ENCODE peak calls at places on chromosomes 4 and X, in nine cellular contexts. S is left lung, Z is cardiac fibroblast, F is GM13977, N is A549, Q is astrocyte of the cerebellum, T is neural progenitor cell, D is foreskin fibroblast, J is progenitor cell of endocrine pancreas. X is an unnamed sample.

GRCh38 chrX:22105231-22105630 is 73.1 kb downstream of the PHEX start:
- DNase-seq in S (no peak), Z (peak; percentile 77), F (no peak), N (no peak), Q (no peak), T (no peak), D (peak; percentile 60), J (no peak), X (no peak)

GRCh38 chr4:165569031-165569430 is 190.2 kb downstream of the CPE start:
- DNase-seq in S (no peak), Z (no peak), F (no peak), N (no peak), Q (no peak), T (no peak), D (no peak), J (no peak), X (no peak)

GRCh38 chrX:17944833-17945497 is 83.9 kb upstream of the RAI2 start:
- DNase-seq in S (no peak), Z (peak; percentile 3), F (peak; percentile 14), N (peak; percentile 7), Q (no peak), T (peak; percentile 38), D (peak; percentile 4), J (no peak), X (peak; percentile 7)

GRCh38 chr4:128461300-128462103 is 173.9 kb upstream of the PGRMC2 start:
- DNase-seq in S (no peak), Z (peak; percentile 89), F (no peak), N (peak; percentile 71), Q (peak; percentile 72), T (peak; percentile 88), D (peak; percentile 78), J (no peak), X (no peak)

GRCh38 chr4:125529071-125529470 is 214.3 kb downstream of the FAT4 start:
- DNase-seq in S (no peak), Z (peak; percentile 14), F (no peak), N (no peak), Q (no peak), T (no peak), D (peak; percentile 69), J (no peak), X (no peak)

GRCh38 chr4:153535735-153536494 is 69.8 kb downstream of the TMEM131L start:
- DNase-seq in S (no peak), Z (peak; percentile 36), F (no peak), N (no peak), Q (no peak), T (peak; percentile 39), D (peak; percentile 35), J (no peak), X (no peak)

GRCh38 chr4:188647820-188648380 is 508.7 kb downstream of the TRIML1 start:
- DNase-seq in S (no peak), Z (no peak), F (no peak), N (no peak), Q (no peak), T (no peak), D (no peak), J (no peak), X (no peak)

GRCh38 chr4:40940317-40940720 is 190.6 kb downstream of the NSUN7 start:
- DNase-seq in S (no peak), Z (peak; percentile 83), F (no peak), N (no peak), Q (no peak), T (no peak), D (no peak), J (no peak), X (no peak)

GRCh38 chr4:174018236-174018635 is 265.2 kb downstream of the FBXO8 start:
- DNase-seq in S (no peak), Z (no peak), F (no peak), N (no peak), Q (no peak), T (no peak), D (no peak), J (no peak), X (no peak)

GRCh38 chr4:168634276-168634802 is 137.5 kb downstream of the PALLD start:
- DNase-seq in S (peak; percentile 51), Z (peak; percentile 90), F (no peak), N (no peak), Q (peak; percentile 99), T (peak; percentile 45), D (peak; percentile 93), J (no peak), X (no peak)

GRCh38 chr4:170979736-170980135 is 833.5 kb upstream of the GALNTL6 start:
- DNase-seq in S (no peak), Z (no peak), F (no peak), N (peak; percentile 1), Q (peak; percentile 52), T (no peak), D (no peak), J (no peak), X (no peak)

GRCh38 chrX:155113097-155113496 is 41.8 kb downstream of the BRCC3 start:
- DNase-seq in S (no peak), Z (no peak), F (no peak), N (no peak), Q (no peak), T (no peak), D (no peak), J (no peak), X (no peak)

GRCh38 chr4:80142396-80143304 is 54.7 kb upstream of the PRDM8 start:
- DNase-seq in S (no peak), Z (peak; percentile 59), F (no peak), N (no peak), Q (no peak), T (no peak), D (no peak), J (no peak), X (no peak)

GRCh38 chr4:22874334-22874912 is 181.7 kb downstream of the GBA3 start:
- DNase-seq in S (no peak), Z (no peak), F (no peak), N (no peak), Q (no peak), T (no peak), D (no peak), J (no peak), X (no peak)

GRCh38 chrX:124405868-124406267 is 59.5 kb downstream of the SH2D1A start:
- DNase-seq in S (no peak), Z (no peak), F (no peak), N (no peak), Q (no peak), T (no peak), D (no peak), J (no peak), X (no peak)

GRCh38 chrX:124401696-124402095 is 55.3 kb downstream of the SH2D1A start:
- DNase-seq in S (no peak), Z (no peak), F (no peak), N (no peak), Q (no peak), T (no peak), D (no peak), J (no peak), X (no peak)

DNA sequence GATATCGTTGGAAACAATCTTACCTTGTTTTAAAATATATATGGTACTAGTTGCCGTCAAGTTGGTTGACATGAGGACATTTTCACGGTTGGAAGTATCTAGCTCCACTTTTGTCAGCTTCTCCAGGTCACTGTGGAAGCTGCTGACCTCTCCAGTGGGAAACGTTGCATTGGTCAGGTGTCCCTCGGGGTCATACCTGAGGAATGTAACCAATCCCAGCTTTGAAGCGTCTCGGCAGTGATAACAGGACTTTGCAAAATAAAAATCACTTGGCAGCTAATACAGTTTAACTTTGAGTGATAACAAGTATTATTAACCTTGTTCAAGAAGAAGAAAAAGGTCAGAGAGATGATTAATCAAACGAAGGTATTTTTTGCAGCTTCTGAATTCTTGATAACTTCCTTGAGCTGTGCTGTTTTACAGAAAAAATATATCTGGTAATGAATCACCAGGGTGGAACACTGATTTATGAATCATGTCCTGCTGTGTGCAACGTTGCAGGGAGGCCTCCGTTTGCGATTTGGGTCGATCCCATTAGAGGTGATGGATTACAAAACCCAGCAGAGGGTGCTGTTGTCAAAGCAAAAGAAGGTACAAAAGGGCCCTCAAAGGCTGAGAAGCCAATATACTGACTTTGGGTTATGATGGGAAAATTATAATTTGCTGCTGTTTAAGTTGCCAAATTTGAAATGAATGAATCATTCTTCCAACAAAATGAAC is 60.1 kb downstream of the SH2D1A start:
- DNase-seq in S (peak; percentile 34), Z (peak; percentile 86), F (peak; percentile 39), N (peak; percentile 68), Q (peak; percentile 49), T (peak; percentile 60), D (peak; percentile 80), J (peak; percentile 50), X (peak; percentile 51)
- TF ChIP-seq CTCF in S (peak; percentile 42), Z (peak; percentile 37), F (peak; percentile 49), N (peak; percentile 60), Q (peak; percentile 48), T (peak; percentile 64), D (peak; percentile 32), J (peak; percentile 87), X (peak; percentile 53)

GRCh38 chrX:135112743-135113142 is 7.6 kb downstream of the ETDB start:
- DNase-seq in S (no peak), Z (no peak), F (no peak), N (no peak), Q (no peak), T (no peak), D (no peak), J (no peak), X (no peak)

GRCh38 chrX:135114392-135114791 is 5.9 kb downstream of the ETDB start:
- DNase-seq in S (no peak), Z (no peak), F (peak; percentile 36), N (no peak), Q (no peak), T (no peak), D (no peak), J (no peak), X (no peak)

GRCh38 chrX:135112096-135112729 is 8.1 kb downstream of the ETDB start:
- DNase-seq in S (no peak), Z (peak; percentile 53), F (no peak), N (peak; percentile 31), Q (peak; percentile 6), T (peak; percentile 31), D (peak; percentile 60), J (no peak), X (peak; percentile 51)
- TF ChIP-seq CTCF in S (peak; percentile 33), Z (peak; percentile 72), F (peak; percentile 77), N (peak; percentile 54), Q (peak; percentile 76), T (peak; percentile 64), D (peak; percentile 57), J (peak; percentile 61), X (peak; percentile 39)

DNA sequence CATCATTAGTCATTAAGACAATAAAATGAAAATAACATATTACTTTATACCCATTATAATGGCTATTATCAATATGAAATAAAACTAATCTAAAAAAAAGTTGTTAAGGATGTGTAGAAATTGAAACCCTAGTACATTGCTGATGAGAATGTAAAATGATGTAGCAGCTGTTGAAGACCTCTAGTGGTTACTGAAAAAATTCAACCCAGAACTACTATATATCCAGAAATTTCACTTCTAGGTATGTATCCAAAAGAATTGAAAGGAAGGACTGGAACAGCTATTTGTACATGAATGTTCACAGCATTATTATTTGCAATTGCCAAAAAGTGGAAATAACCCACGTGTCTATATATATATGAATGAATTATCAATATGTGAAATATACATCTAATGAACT is 180.3 kb upstream of the KLHL4 start:
- DNase-seq in S (no peak), Z (no peak), F (no peak), N (no peak), Q (no peak), T (no peak), D (no peak), J (no peak), X (no peak)
- TF ChIP-seq CTCF in S (no peak), Z (no peak), F (no peak), N (no peak), Q (peak; percentile 5), T (peak; percentile 12), D (no peak), J (peak; percentile 36), X (no peak)

GRCh38 chr4:42293967-42294822 is 103.1 kb upstream of the SHISA3 start:
- DNase-seq in S (no peak), Z (no peak), F (no peak), N (no peak), Q (no peak), T (no peak), D (no peak), J (no peak), X (no peak)

GRCh38 chr4:42296196-42296595 is 101.1 kb upstream of the SHISA3 start:
- DNase-seq in S (no peak), Z (peak; percentile 41), F (no peak), N (peak; percentile 4), Q (no peak), T (no peak), D (no peak), J (no peak), X (no peak)
- TF ChIP-seq CTCF in S (no peak), Z (peak; percentile 6), F (peak; percentile 13), N (no peak), Q (no peak), T (no peak), D (no peak), J (no peak), X (no peak)